ENCODE peak calls at places on chromosomes 1 and 21, in six cellular contexts. V, H, J, L, A and O are unnamed samples.
A peak's percentile ranks its signal among the peaks of the same experiment; 100 is the strongest.

GRCh38 chr1:58704616-58705021 is 4.8 kb upstream of the MYSM1 start:
- DNase-seq in V (no peak), H (no peak), J (no peak), L (no peak), A (no peak), O (no peak)

GRCh38 chr1:194723067-194723466 is 1536.7 kb upstream of the B3GALT2 start:
- DNase-seq in V (no peak), H (no peak), J (no peak), L (no peak), A (no peak), O (no peak)

GRCh38 chr1:245493029-245493428 is 338.2 kb downstream of the KIF26B start:
- DNase-seq in V (no peak), H (no peak), J (no peak), L (no peak), A (no peak), O (no peak)

GRCh38 chr1:95033843-95034242 is 38.9 kb downstream of the ALG14 start:
- DNase-seq in V (no peak), H (no peak), J (no peak), L (no peak), A (no peak), O (no peak)

GRCh38 chr1:194105381-194105780 is 919.0 kb upstream of the B3GALT2 start:
- DNase-seq in V (no peak), H (no peak), J (no peak), L (no peak), A (no peak), O (no peak)

GRCh38 chr21:22842875-22843274 is 1844.7 kb downstream of the NCAM2 start:
- DNase-seq in V (no peak), H (no peak), J (no peak), L (no peak), A (no peak), O (no peak)

GRCh38 chr1:204746838-204747442 is 61.4 kb upstream of the LRRN2 start:
- DNase-seq in V (no peak), H (no peak), J (peak; percentile 58), L (peak; percentile 19), A (no peak), O (peak; percentile 31)

GRCh38 chr21:41958886-41959563 is 5.2 kb upstream of the C2CD2 start:
- DNase-seq in V (no peak), H (no peak), J (no peak), L (no peak), A (no peak), O (no peak)

GRCh38 chr21:42389449-42389835 is 6.4 kb downstream of the TMPRSS3 start:
- DNase-seq in V (no peak), H (no peak), J (peak; percentile 41), L (no peak), A (no peak), O (no peak)

GRCh38 chr1:41890841-41891311 is 27.8 kb downstream of the HIVEP3 start:
- DNase-seq in V (no peak), H (no peak), J (peak; percentile 15), L (no peak), A (no peak), O (no peak)

GRCh38 chr1:157724537-157725213 is 24.1 kb upstream of the FCRL3 start:
- DNase-seq in V (no peak), H (no peak), J (no peak), L (no peak), A (no peak), O (no peak)

GRCh38 chr1:62040973-62041372 is 153.7 kb upstream of the L1TD1 start:
- DNase-seq in V (no peak), H (no peak), J (no peak), L (no peak), A (no peak), O (no peak)

GRCh38 chr1:119859647-119860046 is 36.7 kb downstream of the ADAM30 start:
- DNase-seq in V (no peak), H (no peak), J (peak; percentile 33), L (no peak), A (no peak), O (no peak)

GRCh38 chr1:192399161-192399560 is 82.4 kb downstream of the RGS21 start:
- DNase-seq in V (no peak), H (no peak), J (peak; percentile 12), L (no peak), A (no peak), O (no peak)

GRCh38 chr1:232039303-232039702 is 412.7 kb downstream of the DISC1 start:
- DNase-seq in V (no peak), H (no peak), J (no peak), L (no peak), A (no peak), O (no peak)

GRCh38 chr1:45016767-45017166 is 4.7 kb downstream of the UROD start:
- DNase-seq in V (no peak), H (no peak), J (no peak), L (no peak), A (no peak), O (no peak)

GRCh38 chr1:170680428-170680827 is 16.5 kb downstream of the PRRX1 start:
- DNase-seq in V (no peak), H (no peak), J (no peak), L (no peak), A (no peak), O (no peak)

GRCh38 chr1:154207262-154207661 is 1.1 kb upstream of the CFAP141 start:
- DNase-seq in V (no peak), H (no peak), J (no peak), L (no peak), A (no peak), O (no peak)

GRCh38 chr21:36297938-36298572 is 21.9 kb upstream of the MORC3 start:
- DNase-seq in V (no peak), H (peak; percentile 44), J (peak; percentile 89), L (peak; percentile 23), A (no peak), O (peak; percentile 50)

GRCh38 chr1:168202941-168203654 is 22.7 kb upstream of the SFT2D2 start:
- DNase-seq in V (no peak), H (no peak), J (no peak), L (peak; percentile 47), A (no peak), O (no peak)

GRCh38 chr1:230793463-230793745 is 46.2 kb downstream of the CAPN9 start:
- DNase-seq in V (no peak), H (no peak), J (no peak), L (no peak), A (no peak), O (no peak)

GRCh38 chr1:181490740-181491712 is 7.7 kb downstream of the CACNA1E start:
- DNase-seq in V (no peak), H (no peak), J (no peak), L (peak; percentile 36), A (no peak), O (no peak)

GRCh38 chr21:34688145-34688544 is 19.4 kb downstream of the CLIC6 start:
- DNase-seq in V (no peak), H (no peak), J (peak; percentile 32), L (no peak), A (no peak), O (no peak)

GRCh38 chr21:37498664-37499063 is 132.1 kb downstream of the DYRK1A start:
- DNase-seq in V (no peak), H (no peak), J (no peak), L (no peak), A (no peak), O (no peak)

GRCh38 chr1:98054786-98055185 is 134.0 kb upstream of the DPYD start:
- DNase-seq in V (no peak), H (no peak), J (no peak), L (no peak), A (no peak), O (no peak)

GRCh38 chr1:235327559-235328270 is at the start of gene ARID4B:
- DNase-seq in V (peak; percentile 90), H (no peak), J (no peak), L (no peak), A (peak; percentile 99), O (no peak)

GRCh38 chr1:152227310-152227928 is 3.4 kb upstream of the HRNR start:
- DNase-seq in V (no peak), H (no peak), J (no peak), L (no peak), A (no peak), O (no peak)

GRCh38 chr1:156945881-156946661 is 25.6 kb downstream of the LRRC71 start:
- DNase-seq in V (no peak), H (no peak), J (peak; percentile 21), L (no peak), A (no peak), O (no peak)

GRCh38 chr1:6578624-6579373 is 995 bp upstream of the ZBTB48 start:
- DNase-seq in V (no peak), H (no peak), J (no peak), L (no peak), A (no peak), O (no peak)